ENCODE peak calls at places on chromosomes 7 and 10, in four cellular contexts. One of them, this sample, is unnamed.

GRCh38 chr7:128010392-128011078 is 20.7 kb downstream of the LRRC4 start:
- DNase-seq in OCI-LY7: peak; percentile 13
- DNase-seq in NCI-H1092: no peak
- DNase-seq in cardiac fibroblast: no peak
- DNase-seq in this sample: no peak

GRCh38 chr7:73718438-73718881 is 1.0 kb downstream of the STX1A start:
- DNase-seq in NCI-H1092: no peak
- DNase-seq in cardiac fibroblast: no peak
- DNase-seq in OCI-LY7: no peak
- DNase-seq in this sample: no peak

GRCh38 chr10:77899080-77899477 is 27.5 kb downstream of the DLG5 start:
- DNase-seq in cardiac fibroblast: peak; percentile 49
- DNase-seq in NCI-H1092: no peak
- DNase-seq in OCI-LY7: no peak
- DNase-seq in this sample: no peak

GRCh38 chr7:148299335-148299734 is 291.2 kb upstream of the C7orf33 start:
- DNase-seq in cardiac fibroblast: no peak
- DNase-seq in NCI-H1092: no peak
- DNase-seq in OCI-LY7: no peak
- DNase-seq in this sample: no peak

GRCh38 chr10:6530211-6530840 is 49.8 kb downstream of the PRKCQ start:
- DNase-seq in cardiac fibroblast: no peak
- DNase-seq in NCI-H1092: no peak
- DNase-seq in OCI-LY7: no peak
- DNase-seq in this sample: no peak

GRCh38 chr7:54090652-54091213 is 451.4 kb upstream of the VSTM2A start:
- DNase-seq in NCI-H1092: no peak
- DNase-seq in cardiac fibroblast: no peak
- DNase-seq in OCI-LY7: no peak
- DNase-seq in this sample: no peak

GRCh38 chr7:50304158-50304910 is at the start of gene IKZF1:
- DNase-seq in OCI-LY7: peak; percentile 70
- DNase-seq in NCI-H1092: no peak
- DNase-seq in cardiac fibroblast: peak; percentile 14
- DNase-seq in this sample: no peak

GRCh38 chr7:74482629-74483401 is 29.1 kb downstream of the GTF2IRD1 start:
- DNase-seq in cardiac fibroblast: peak; percentile 94
- DNase-seq in NCI-H1092: no peak
- DNase-seq in OCI-LY7: no peak
- DNase-seq in this sample: no peak

GRCh38 chr7:92621026-92621540 is 30.9 kb upstream of the FAM133B start:
- DNase-seq in OCI-LY7: peak; percentile 82
- DNase-seq in cardiac fibroblast: peak; percentile 95
- DNase-seq in NCI-H1092: peak; percentile 62
- DNase-seq in this sample: no peak

GRCh38 chr10:128610113-128610512 is 483.9 kb upstream of the MKI67 start:
- DNase-seq in cardiac fibroblast: no peak
- DNase-seq in OCI-LY7: no peak
- DNase-seq in NCI-H1092: no peak
- DNase-seq in this sample: no peak

GRCh38 chr7:2104107-2104710 is 128.5 kb downstream of the MAD1L1 start:
- DNase-seq in NCI-H1092: no peak
- DNase-seq in OCI-LY7: peak; percentile 85
- DNase-seq in cardiac fibroblast: peak; percentile 90
- DNase-seq in this sample: peak; percentile 82

GRCh38 chr7:100170111-100170897 is 1.9 kb upstream of the GAL3ST4 start:
- DNase-seq in cardiac fibroblast: no peak
- DNase-seq in NCI-H1092: no peak
- DNase-seq in OCI-LY7: no peak
- DNase-seq in this sample: no peak

GRCh38 chr7:83149466-83149865 is 13.2 kb downstream of the PCLO start:
- DNase-seq in NCI-H1092: no peak
- DNase-seq in cardiac fibroblast: peak; percentile 54
- DNase-seq in OCI-LY7: no peak
- DNase-seq in this sample: no peak

GRCh38 chr7:151894131-151895007 is 17.5 kb upstream of the PRKAG2 start:
- DNase-seq in cardiac fibroblast: no peak
- DNase-seq in NCI-H1092: no peak
- DNase-seq in OCI-LY7: no peak
- DNase-seq in this sample: no peak

GRCh38 chr10:119007211-119007574 is 22.3 kb upstream of the NANOS1 start:
- DNase-seq in OCI-LY7: no peak
- DNase-seq in cardiac fibroblast: no peak
- DNase-seq in NCI-H1092: no peak
- DNase-seq in this sample: no peak

This sample was measured in substantia nigra.